ENCODE peak calls at places on chromosomes 4 and X, in six cellular contexts. K is upper lobe of right lung, X is cardiac fibroblast, L is natural killer cell, Y is tibial artery, O is ovary. B is an unnamed sample.

GRCh38 chrX:49876750-49877149 is 2.5 kb upstream of the USP27X start:
- DNase-seq in K (no peak), X (peak), L (no peak), Y (no peak), O (no peak), B (no peak)

GRCh38 chr4:53656421-53656981 is 65.2 kb upstream of the LNX1 start:
- DNase-seq in K (no peak), X (peak), L (no peak), Y (no peak), O (no peak), B (no peak)

GRCh38 chrX:72366178-72366577 is 60.5 kb upstream of the CITED1 start:
- DNase-seq in K (no peak), X (no peak), L (no peak), Y (no peak), O (no peak), B (no peak)

GRCh38 chr4:153364061-153364460 is 19.6 kb downstream of the MND1 start:
- DNase-seq in K (no peak), X (no peak), L (no peak), Y (no peak), O (no peak), B (no peak)

GRCh38 chr4:54879576-54879975 is 221.8 kb downstream of the KIT start:
- DNase-seq in K (no peak), X (peak), L (no peak), Y (no peak), O (no peak), B (no peak)

GRCh38 chr4:16227462-16227868 is 1.2 kb upstream of the TAPT1 start:
- DNase-seq in K (peak), X (peak), L (peak), Y (peak), O (peak), B (peak)

GRCh38 chr4:121050251-121050650 is 22.1 kb downstream of the NDNF start:
- DNase-seq in K (no peak), X (no peak), L (no peak), Y (no peak), O (no peak), B (no peak)

GRCh38 chrX:101686574-101686973 is 26.9 kb upstream of the ARMCX2 start:
- DNase-seq in K (no peak), X (no peak), L (no peak), Y (no peak), O (no peak), B (no peak)

GRCh38 chr4:116702949-116703348 is 382.4 kb downstream of the TRAM1L1 start:
- DNase-seq in K (no peak), X (no peak), L (no peak), Y (no peak), O (no peak), B (no peak)

GRCh38 chrX:45850775-45851433 is 650.2 kb upstream of the DIPK2B start:
- DNase-seq in K (peak), X (peak), L (no peak), Y (no peak), O (peak), B (peak)

GRCh38 chr4:68342139-68342538 is 7.8 kb downstream of the YTHDC1 start:
- DNase-seq in K (no peak), X (peak), L (no peak), Y (no peak), O (no peak), B (no peak)

GRCh38 chr4:14184265-14184664 is 556.7 kb upstream of the BOD1L1 start:
- DNase-seq in K (no peak), X (peak), L (no peak), Y (no peak), O (peak), B (no peak)

GRCh38 chr4:145881991-145882390 is 56.6 kb downstream of the ZNF827 start:
- DNase-seq in K (peak), X (no peak), L (no peak), Y (no peak), O (no peak), B (no peak)

GRCh38 chr4:137253949-137254348 is 278.3 kb downstream of the PCDH18 start:
- DNase-seq in K (no peak), X (peak), L (no peak), Y (no peak), O (no peak), B (no peak)

GRCh38 chrX:69149466-69150293 is 15.6 kb downstream of the PJA1 start:
- DNase-seq in K (no peak), X (no peak), L (no peak), Y (no peak), O (peak), B (no peak)

GRCh38 chrX:97673135-97673534 is 789.4 kb downstream of the RPA4 start:
- DNase-seq in K (no peak), X (no peak), L (no peak), Y (no peak), O (no peak), B (no peak)

GRCh38 chr4:7226464-7226863 is 34.1 kb downstream of the SORCS2 start:
- DNase-seq in K (no peak), X (no peak), L (no peak), Y (no peak), O (no peak), B (no peak)

GRCh38 chr4:114136067-114136466 is 156.6 kb upstream of the ARSJ start:
- DNase-seq in K (no peak), X (peak), L (no peak), Y (no peak), O (no peak), B (no peak)

GRCh38 chr4:158347596-158347995 is 137.3 kb downstream of the TMEM144 start:
- DNase-seq in K (no peak), X (no peak), L (no peak), Y (no peak), O (no peak), B (no peak)

GRCh38 chr4:105605493-105605892 is 53.1 kb downstream of the ARHGEF38 start:
- DNase-seq in K (no peak), X (peak), L (no peak), Y (no peak), O (no peak), B (no peak)

GRCh38 chrX:149650162-149650561 is 18.6 kb upstream of the TMEM185A start:
- DNase-seq in K (no peak), X (no peak), L (no peak), Y (no peak), O (no peak), B (no peak)

GRCh38 chr4:2256156-2256731 is 5.7 kb downstream of the MXD4 start:
- DNase-seq in K (peak), X (no peak), L (peak), Y (peak), O (peak), B (peak)

GRCh38 chr4:138178566-138178965 is 63.6 kb downstream of the SLC7A11 start:
- DNase-seq in K (no peak), X (peak), L (no peak), Y (no peak), O (no peak), B (no peak)

GRCh38 chr4:1720163-1720983 is 750 bp downstream of the TMEM129 start:
- DNase-seq in K (peak), X (peak), L (peak), Y (no peak), O (peak), B (peak)

GRCh38 chrX:110383414-110383813 is 24.8 kb downstream of the RTL9 start:
- DNase-seq in K (no peak), X (peak), L (no peak), Y (no peak), O (no peak), B (no peak)

GRCh38 chr4:183876268-183876934 is 28.7 kb upstream of the STOX2 start:
- DNase-seq in K (peak), X (peak), L (no peak), Y (peak), O (peak), B (no peak)

GRCh38 chr4:186798951-186799659 is 75.4 kb upstream of the FAT1 start:
- DNase-seq in K (no peak), X (peak), L (no peak), Y (no peak), O (no peak), B (no peak)

GRCh38 chr4:99361268-99361922 is 8.8 kb upstream of the ADH1C start:
- DNase-seq in K (no peak), X (no peak), L (no peak), Y (no peak), O (no peak), B (no peak)

GRCh38 chrX:26192204-26192603 is at the start of gene MAGEB6:
- DNase-seq in K (no peak), X (no peak), L (no peak), Y (no peak), O (no peak), B (no peak)

GRCh38 chr4:2272026-2272827 is 10.3 kb upstream of the MXD4 start:
- DNase-seq in K (no peak), X (no peak), L (no peak), Y (no peak), O (no peak), B (no peak)

GRCh38 chr4:931194-931959 is 739 bp downstream of the GAK start:
- DNase-seq in K (peak), X (peak), L (peak), Y (peak), O (no peak), B (no peak)

GRCh38 chrX:18828832-18829404 is 121.5 kb downstream of the PPEF1 start:
- DNase-seq in K (no peak), X (no peak), L (no peak), Y (no peak), O (no peak), B (no peak)

GRCh38 chrX:17082831-17083230 is 136.4 kb downstream of the REPS2 start:
- DNase-seq in K (no peak), X (no peak), L (no peak), Y (no peak), O (no peak), B (no peak)

GRCh38 chrX:99887918-99888317 is 522.2 kb downstream of the PCDH19 start:
- DNase-seq in K (no peak), X (no peak), L (no peak), Y (no peak), O (no peak), B (no peak)

GRCh38 chrX:15750611-15751159 is 12.6 kb downstream of the CA5B start:
- DNase-seq in K (no peak), X (no peak), L (no peak), Y (no peak), O (no peak), B (no peak)

GRCh38 chrX:150635952-150636351 is 57.2 kb upstream of the MTMR1 start:
- DNase-seq in K (no peak), X (peak), L (no peak), Y (no peak), O (no peak), B (no peak)

GRCh38 chrX:54358424-54359211 is 772 bp upstream of the WNK3 start:
- DNase-seq in K (peak), X (peak), L (no peak), Y (peak), O (peak), B (peak)

GRCh38 chrX:117147249-117147648 is 684.5 kb upstream of the CT83 start:
- DNase-seq in K (no peak), X (no peak), L (no peak), Y (no peak), O (no peak), B (no peak)

GRCh38 chr4:13920901-13921300 is 293.4 kb upstream of the BOD1L1 start:
- DNase-seq in K (no peak), X (peak), L (no peak), Y (no peak), O (no peak), B (no peak)

DNA sequence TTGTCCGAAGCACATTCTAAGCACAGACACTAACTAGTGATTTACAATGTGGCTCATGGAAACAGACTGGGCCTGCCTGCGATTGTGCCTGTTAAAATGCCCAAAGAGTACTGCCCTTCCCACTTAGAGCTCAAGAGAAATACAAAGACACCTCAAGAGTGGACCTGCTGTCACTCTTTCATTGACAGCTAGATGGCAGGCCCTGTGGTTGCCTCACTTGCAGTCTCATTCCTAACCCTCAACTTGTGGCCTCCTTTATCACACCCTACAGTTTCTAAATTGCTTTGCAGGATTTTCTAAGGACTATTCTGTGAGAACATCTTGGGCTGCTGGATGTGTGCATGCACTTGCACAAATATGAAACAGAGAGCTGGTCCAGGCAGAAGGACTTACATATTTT is 331.0 kb upstream of the EMCN start:
- DNase-seq in K (no peak), X (no peak), L (no peak), Y (no peak), O (no peak), B (no peak)
- TF ChIP-seq CTCF in K (no peak), X (no peak), L (no peak), Y (no peak), O (no peak), B (no peak)

GRCh38 chr4:181293541-181293940 is 949.7 kb upstream of the TENM3 start:
- DNase-seq in K (no peak), X (no peak), L (no peak), Y (no peak), O (no peak), B (no peak)
- TF ChIP-seq CTCF in K (no peak), X (no peak), L (no peak), Y (no peak), O (no peak), B (no peak)

GRCh38 chrX:9604111-9604907 is 139.5 kb downstream of the TBL1X start:
- DNase-seq in K (no peak), X (peak), L (no peak), Y (peak), O (peak), B (no peak)
- TF ChIP-seq CTCF in K (no peak), X (no peak), L (no peak), Y (no peak), O (no peak), B (no peak)

DNA sequence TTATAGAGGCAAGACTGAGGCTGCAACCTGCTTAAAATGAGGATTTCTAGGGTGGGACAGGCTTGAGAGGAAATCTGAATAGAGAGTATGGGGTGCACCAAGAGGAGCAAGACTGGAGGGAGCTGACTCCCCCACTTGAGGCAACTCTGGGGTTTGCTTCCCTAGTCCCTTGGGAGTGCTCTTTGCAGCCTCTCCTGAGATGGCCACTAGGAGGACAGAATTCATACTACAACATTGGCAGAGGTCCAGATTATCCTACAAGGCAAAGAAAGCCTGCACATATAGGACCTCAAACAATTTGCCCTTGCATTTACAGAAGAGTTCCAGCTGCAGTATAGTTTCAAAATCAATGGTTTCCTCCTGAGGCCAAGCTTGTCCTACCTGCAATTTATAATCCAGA is 830.9 kb downstream of the TECRL start:
- DNase-seq in K (no peak), X (no peak), L (no peak), Y (no peak), O (no peak), B (no peak)
- TF ChIP-seq CTCF in K (no peak), X (no peak), L (no peak), Y (no peak), O (no peak), B (no peak)

GRCh38 chr4:95188701-95189401 is 359.9 kb downstream of the UNC5C start:
- DNase-seq in K (no peak), X (no peak), L (no peak), Y (no peak), O (no peak), B (no peak)
- TF ChIP-seq CTCF in K (no peak), X (no peak), L (no peak), Y (no peak), O (no peak), B (no peak)

DNA sequence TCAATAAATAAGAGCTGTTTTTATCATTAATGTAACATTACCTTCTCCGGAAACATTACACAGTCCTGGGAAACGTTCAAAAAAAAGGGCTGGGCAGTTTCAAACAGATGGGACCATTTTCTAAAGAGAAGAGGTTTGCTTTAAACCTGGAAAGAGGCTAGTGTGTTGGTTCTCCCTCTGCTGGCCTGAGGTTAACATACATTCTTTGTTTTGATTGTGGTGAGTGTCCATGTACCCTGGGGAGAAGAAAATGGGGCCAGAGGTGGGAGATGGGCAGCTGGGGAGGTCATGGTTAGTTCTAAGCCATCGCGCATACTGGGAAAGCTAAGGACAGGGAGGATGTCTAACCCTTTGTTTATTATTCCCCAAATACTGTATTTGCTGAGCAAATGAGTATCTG is 194.7 kb downstream of the CPEB2 start:
- DNase-seq in K (no peak), X (peak), L (no peak), Y (no peak), O (no peak), B (no peak)
- TF ChIP-seq CTCF in K (no peak), X (peak), L (no peak), Y (no peak), O (no peak), B (no peak)

B was measured in activated B cell treated with CpG ODN at 0.5 μM for 24 hours.